ENCODE peak calls at places on chromosome 6, in ten cellular contexts. M is progenitor cell of endocrine pancreas, P is neural progenitor cell, K is brain microvascular endothelial cell, Q is B cell, L is GM12864, F is cardiac muscle cell, X is tibial artery, O is transverse colon, W is stomach. H is an unnamed sample.

GRCh38 chr6:64249129-64249528 is 613.5 kb downstream of the PHF3 start:
- DNase-seq in Q (no peak), O (no peak), X (no peak), W (no peak), F (no peak), P (no peak), K (no peak), M (no peak), L (no peak), H (peak; percentile 63)

GRCh38 chr6:97919631-97920030 is 636.6 kb upstream of the MMS22L start:
- DNase-seq in O (no peak), Q (no peak), L (no peak), F (peak; percentile 15), X (no peak), M (no peak), K (no peak), W (no peak), P (no peak), H (no peak)

GRCh38 chr6:390914-391558 is 516 bp upstream of the IRF4 start:
- DNase-seq in P (peak; percentile 68), K (no peak), L (no peak), M (no peak), Q (peak; percentile 73), W (no peak), O (no peak), X (no peak), F (no peak), H (peak; percentile 22)

GRCh38 chr6:130720076-130720475 is 107.1 kb upstream of the SMLR1 start:
- DNase-seq in M (no peak), K (no peak), Q (no peak), F (no peak), P (no peak), O (no peak), L (no peak), W (no peak), X (no peak), H (no peak)

GRCh38 chr6:99761701-99762100 is 155.1 kb downstream of the PRDM13 start:
- DNase-seq in X (no peak), L (no peak), P (no peak), W (no peak), K (no peak), F (no peak), O (no peak), M (no peak), Q (no peak), H (no peak)

GRCh38 chr6:1271071-1271763 is 40.7 kb upstream of the FOXQ1 start:
- DNase-seq in Q (no peak), O (no peak), W (no peak), X (no peak), F (no peak), K (no peak), M (no peak), P (no peak), L (no peak), H (no peak)

GRCh38 chr6:153231048-153231635 is 100.1 kb upstream of the RGS17 start:
- DNase-seq in Q (no peak), X (no peak), L (peak; percentile 1), P (peak; percentile 79), K (peak; percentile 66), M (peak; percentile 67), O (peak; percentile 40), W (peak; percentile 64), F (peak; percentile 68), H (peak; percentile 74)

GRCh38 chr6:142966294-142966693 is 21.3 kb upstream of the HIVEP2 start:
- DNase-seq in O (no peak), W (no peak), L (no peak), P (no peak), Q (no peak), F (no peak), K (no peak), M (no peak), X (no peak), H (no peak)

GRCh38 chr6:17276766-17277165 is 4.4 kb upstream of the RBM24 start:
- DNase-seq in L (no peak), Q (no peak), O (no peak), W (no peak), M (no peak), X (no peak), P (no peak), F (no peak), K (no peak), H (no peak)

DNA sequence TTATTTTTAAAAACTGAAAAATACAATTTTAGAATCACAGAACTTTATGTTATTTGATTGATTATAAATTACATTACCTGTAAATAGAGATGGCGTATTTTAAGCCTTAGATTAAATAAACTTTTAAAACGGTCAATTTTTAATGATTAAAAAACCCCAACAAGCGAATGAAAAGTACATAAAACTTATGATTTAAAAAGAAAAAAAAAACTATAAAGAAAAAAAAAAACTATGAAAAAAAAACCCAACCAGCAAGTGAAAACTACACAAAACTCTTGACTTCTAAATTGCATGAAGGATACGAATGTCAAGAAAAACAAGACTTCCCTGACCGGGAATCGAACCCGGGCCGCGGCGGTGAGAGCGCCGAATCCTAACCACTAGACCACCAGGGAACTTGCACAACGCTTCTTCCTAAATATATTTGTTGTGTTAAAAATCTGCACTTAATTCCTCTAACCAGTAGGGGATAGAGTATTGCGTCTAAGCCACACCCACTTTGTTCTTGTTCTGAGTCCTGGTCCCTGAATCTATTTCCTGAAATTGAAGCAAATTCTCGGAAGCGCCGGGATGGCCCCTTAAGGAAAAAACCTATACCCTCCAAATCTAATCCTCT is 10.7 kb upstream of the NCOA7 start:
- DNase-seq in P (peak; percentile 93), F (peak; percentile 93), L (peak; percentile 86), O (peak; percentile 85), W (peak; percentile 85), M (peak; percentile 76), K (peak; percentile 92), Q (peak; percentile 86), X (peak; percentile 84), H (peak; percentile 95)
- TF ChIP-seq CTCF in P (peak; percentile 34), F (peak; percentile 20), L (peak; percentile 33), O (peak; percentile 79), W (no peak), M (peak; percentile 41), K (no peak), Q (peak; percentile 37), X (peak; percentile 34), H (peak; percentile 27)

GRCh38 chr6:149964243-149965190 is 774 bp downstream of the ULBP1 start:
- DNase-seq in W (no peak), X (no peak), K (peak; percentile 43), Q (peak; percentile 60), O (no peak), P (peak; percentile 46), M (no peak), F (peak; percentile 15), L (no peak), H (peak; percentile 24)

GRCh38 chr6:149965191-149966020 is 1.7 kb downstream of the ULBP1 start:
- DNase-seq in M (no peak), P (peak; percentile 69), F (peak; percentile 27), Q (peak; percentile 66), L (no peak), W (no peak), O (peak; percentile 17), K (no peak), X (no peak), H (peak; percentile 23)

GRCh38 chr6:149963212-149963461 is 606 bp upstream of the ULBP1 start:
- DNase-seq in M (no peak), P (no peak), K (peak; percentile 35), F (no peak), X (no peak), O (no peak), W (no peak), L (no peak), Q (no peak), H (peak; percentile 28)

GRCh38 chr6:149962461-149963211 is 1.1 kb upstream of the ULBP1 start:
- DNase-seq in O (no peak), K (no peak), P (no peak), M (no peak), F (no peak), Q (no peak), W (no peak), X (no peak), L (no peak), H (no peak)

DNA sequence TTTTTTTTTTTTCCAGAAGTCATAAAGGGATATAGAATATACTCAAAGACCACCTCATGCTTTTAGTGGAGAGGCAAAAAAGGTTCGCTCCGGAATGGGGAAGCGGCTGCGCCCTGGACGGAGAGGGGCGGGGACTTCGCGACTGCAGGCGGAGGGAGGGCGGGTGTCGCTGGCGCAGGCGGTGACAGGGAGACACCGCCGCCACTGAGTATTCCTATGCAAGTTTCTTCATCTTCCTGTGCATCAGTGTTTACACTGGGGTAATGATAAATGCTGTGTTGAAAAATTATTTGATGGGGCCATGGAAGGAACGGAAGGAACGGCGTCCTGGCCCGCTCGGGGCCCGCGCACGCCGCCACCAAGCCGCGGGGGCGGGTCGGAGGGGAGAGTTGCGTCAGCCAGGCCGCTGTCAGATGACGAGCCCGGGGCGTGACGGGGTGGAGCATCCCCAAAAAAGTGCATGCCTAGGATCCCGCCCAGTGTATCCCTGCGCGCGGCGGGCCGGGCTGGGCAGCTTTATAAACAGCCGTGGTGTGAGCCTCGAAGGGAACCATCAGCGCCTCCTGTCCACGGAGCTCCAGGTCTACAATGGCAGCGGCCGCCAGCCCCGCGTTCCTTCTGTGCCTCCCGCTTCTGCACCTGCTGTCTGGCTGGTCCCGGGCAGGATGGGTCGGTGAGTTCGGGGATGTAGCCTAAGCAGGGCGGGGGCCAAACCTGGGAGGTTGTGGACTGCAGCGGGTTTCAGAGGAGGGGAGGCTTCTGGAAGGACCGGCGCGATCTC is at the start of gene ULBP1:
- DNase-seq in O (peak; percentile 78), M (no peak), K (peak; percentile 62), P (peak; percentile 91), L (no peak), X (peak; percentile 84), F (peak; percentile 51), W (peak; percentile 64), Q (peak; percentile 84), H (peak; percentile 58)
- TF ChIP-seq CTCF in O (no peak), M (no peak), K (peak; percentile 38), P (no peak), L (no peak), X (no peak), F (peak; percentile 22), W (no peak), Q (no peak), H (peak; percentile 30)

GRCh38 chr6:161836643-161837448 is 563.0 kb upstream of the AGPAT4 start:
- DNase-seq in P (no peak), K (no peak), W (no peak), F (peak; percentile 17), X (no peak), Q (no peak), M (no peak), L (no peak), O (no peak), H (peak; percentile 60)
- TF ChIP-seq CTCF in P (peak; percentile 64), K (peak; percentile 71), W (no peak), F (peak; percentile 32), X (peak; percentile 8), Q (no peak), M (peak; percentile 44), L (no peak), O (peak; percentile 33), H (peak; percentile 80)

DNA sequence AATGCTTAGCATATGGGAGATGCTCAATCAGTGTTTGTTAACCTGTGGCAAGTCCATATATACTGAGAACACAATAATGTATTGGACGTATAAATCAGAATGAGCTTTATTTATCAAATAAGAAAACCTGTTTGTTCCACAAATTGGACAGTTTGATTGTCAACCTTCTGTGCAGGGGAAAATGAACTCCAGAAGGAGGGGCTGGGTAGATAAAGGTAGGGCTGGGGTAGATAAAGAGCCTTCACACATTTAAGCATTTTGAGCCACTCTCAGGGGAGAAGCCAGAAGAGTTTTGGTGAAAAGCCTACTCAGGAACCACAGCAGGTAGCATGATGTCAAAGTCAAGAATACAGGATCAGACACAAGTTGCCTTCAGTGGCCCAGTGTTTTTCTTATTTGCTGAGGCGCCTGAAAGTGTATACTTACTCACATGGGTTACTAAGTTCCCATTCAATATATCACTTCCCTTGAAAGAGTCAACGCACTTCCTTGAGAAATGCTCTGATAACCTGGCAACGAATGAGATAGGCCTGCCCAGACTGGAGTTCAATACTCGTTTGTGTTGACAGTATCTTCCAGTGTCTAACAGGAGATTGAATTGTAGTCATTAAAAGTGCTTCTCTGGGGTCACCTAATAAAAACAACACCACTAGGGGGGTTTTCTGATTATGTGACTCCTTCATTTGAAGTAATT is 263.9 kb upstream of the CITED2 start:
- DNase-seq in W (no peak), K (no peak), L (no peak), O (no peak), X (no peak), F (no peak), M (no peak), P (no peak), Q (no peak), H (no peak)
- TF ChIP-seq CTCF in W (no peak), K (no peak), L (no peak), O (no peak), X (no peak), F (no peak), M (no peak), P (no peak), Q (no peak), H (no peak)